ENCODE peak calls at places on chromosomes 13 and 19, in eight cellular contexts. P, B, L, D, H, N, Q and G are unnamed samples. For H3K9me3, the result is how much of the 10 kb centered on the place peaks cover.

GRCh38 chr13:106096661-106097092 is 438.8 kb downstream of the EFNB2 start:
- DNase-seq in P (no peak), B (no peak), L (no peak), D (no peak), H (no peak), N (no peak), Q (peak), G (no peak)

GRCh38 chr13:67283602-67284001 is 53.5 kb upstream of the PCDH9 start:
- DNase-seq in P (no peak), B (no peak), L (no peak), D (no peak), H (no peak), N (no peak), Q (peak), G (no peak)

GRCh38 chr13:76820759-76821158 is 65.4 kb downstream of the KCTD12 start:
- DNase-seq in P (peak), B (no peak), L (no peak), D (no peak), H (no peak), N (no peak), Q (no peak), G (no peak)

GRCh38 chr19:11092181-11092538 is 2.9 kb downstream of the LDLR start:
- DNase-seq in P (no peak), B (no peak), L (no peak), D (no peak), H (no peak), N (no peak), Q (peak), G (no peak)

GRCh38 chr13:113544071-113544891 is 40.3 kb upstream of the TFDP1 start:
- DNase-seq in P (peak), B (peak), L (no peak), D (no peak), H (no peak), N (no peak), Q (no peak), G (no peak)

GRCh38 chr19:18340990-18341868 is 831 bp downstream of the PGPEP1 start:
- DNase-seq in P (peak), B (peak), L (no peak), D (no peak), H (peak), N (peak), Q (no peak), G (no peak)

GRCh38 chr13:113140677-113141590 is 17.5 kb upstream of the PROZ start:
- DNase-seq in P (no peak), B (peak), L (no peak), D (no peak), H (peak), N (no peak), Q (no peak), G (no peak)

GRCh38 chr13:99577934-99578917 is 77.0 kb downstream of the TM9SF2 start:
- DNase-seq in P (no peak), B (no peak), L (no peak), D (no peak), H (no peak), N (no peak), Q (no peak), G (no peak)

GRCh38 chr19:42455621-42456081 is 12.9 kb upstream of the CXCL17 start:
- DNase-seq in P (no peak), B (no peak), L (no peak), D (no peak), H (no peak), N (no peak), Q (peak), G (no peak)

GRCh38 chr13:30720470-30720869 is 14.9 kb upstream of the ALOX5AP start:
- DNase-seq in P (no peak), B (no peak), L (no peak), D (no peak), H (no peak), N (no peak), Q (no peak), G (no peak)

DNA sequence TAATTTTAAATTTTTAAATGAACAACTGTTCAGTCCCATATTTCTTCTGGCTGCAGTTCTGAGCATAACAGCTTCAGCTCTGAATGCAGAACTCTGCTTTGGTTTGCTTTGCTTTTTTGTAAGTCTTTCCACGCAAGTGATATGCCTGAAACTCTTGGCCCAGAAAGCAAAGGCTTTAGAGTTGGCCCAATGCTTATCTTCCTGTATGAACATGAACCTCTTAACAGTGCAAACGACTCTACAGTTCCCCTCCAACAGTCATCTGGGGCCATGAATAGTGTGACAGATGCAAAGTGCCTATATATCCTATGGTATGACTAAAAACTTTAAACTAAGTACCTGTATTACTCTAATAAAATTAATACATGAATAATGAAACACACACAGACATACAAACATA is 14.7 kb downstream of the ZNF112 start:
- DNase-seq in P (no peak), B (no peak), L (no peak), D (no peak), H (no peak), N (no peak), Q (no peak), G (no peak)
- H3K9me3 ChIP-seq in P (under half), B (under half), L (half or more), D (under half), H (half or more), N (under half), Q (under half), G (half or more)

GRCh38 chr13:26953273-26953672 is 192.7 kb upstream of the GPR12 start:
- DNase-seq in P (no peak), B (no peak), L (no peak), D (no peak), H (no peak), N (no peak), Q (no peak), G (no peak)
- H3K9me3 ChIP-seq in P (under half), B (under half), L (under half), D (under half), H (under half), N (under half), Q (under half), G (under half)

DNA sequence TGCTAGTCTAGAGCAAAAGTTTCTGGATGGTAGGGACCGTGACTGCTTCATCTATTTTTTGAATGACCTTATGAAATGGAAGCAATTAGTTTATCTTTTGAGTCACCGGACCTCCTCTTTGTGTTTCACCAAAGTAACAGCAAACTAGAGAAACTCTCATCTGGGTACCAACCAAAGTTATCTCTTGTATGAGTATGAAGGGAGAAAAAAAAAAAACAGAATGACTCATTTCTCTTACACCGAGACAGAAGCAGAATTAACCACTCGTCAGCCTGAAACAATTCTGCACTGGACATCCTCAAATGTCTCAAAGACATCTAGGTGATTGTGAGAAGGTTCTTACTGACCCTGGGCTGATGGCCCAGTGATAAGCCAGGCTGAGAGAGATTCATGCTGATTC is 18.3 kb downstream of the ZNF100 start:
- DNase-seq in P (no peak), B (no peak), L (no peak), D (no peak), H (no peak), N (no peak), Q (no peak), G (no peak)
- H3K9me3 ChIP-seq in P (under half), B (under half), L (half or more), D (under half), H (under half), N (under half), Q (under half), G (under half)

GRCh38 chr19:31834070-31834469 is 484.8 kb upstream of the TSHZ3 start:
- DNase-seq in P (no peak), B (no peak), L (no peak), D (no peak), H (no peak), N (no peak), Q (no peak), G (no peak)
- H3K9me3 ChIP-seq in P (under half), B (under half), L (under half), D (under half), H (under half), N (under half), Q (under half), G (under half)

GRCh38 chr19:38721977-38722773 is 22.1 kb downstream of the CAPN12 start:
- DNase-seq in P (no peak), B (no peak), L (peak), D (no peak), H (peak), N (no peak), Q (no peak), G (no peak)
- H3K9me3 ChIP-seq in P (under half), B (under half), L (under half), D (under half), H (under half), N (under half), Q (under half), G (under half)